ENCODE peak calls at places on chromosomes 12 and 14, in nine cellular contexts. H is hepatocyte, C is left ventricle myocardium inferior, P is esophagus squamous epithelium, F is brain microvascular endothelial cell, M is fibroblast of lung, L is thyroid gland, A is IMR-90, N is pancreas. O is an unnamed sample. For H3K27me3, the result is how much of the 10 kb centered on the place peaks cover.

GRCh38 chr12:124713436-124714082 is 146.1 kb upstream of the NCOR2 start:
- DNase-seq in F (peak), P (no peak), N (no peak), H (peak), A (peak), C (no peak), M (peak), L (peak), O (peak)

GRCh38 chr12:34106172-34106571 is 83.9 kb downstream of the ALG10 start:
- DNase-seq in A (no peak), C (no peak), P (no peak), L (no peak), H (no peak), N (no peak), M (no peak), F (no peak), O (no peak)

GRCh38 chr12:58528266-58528665 is 392.0 kb downstream of the LRIG3 start:
- DNase-seq in C (no peak), L (no peak), H (no peak), N (no peak), M (peak), A (no peak), P (no peak), F (no peak), O (no peak)

GRCh38 chr12:62103736-62104135 is 156.5 kb upstream of the USP15 start:
- DNase-seq in A (no peak), F (no peak), M (no peak), L (no peak), C (no peak), H (no peak), P (no peak), N (no peak), O (peak)

GRCh38 chr12:53700567-53700966 is 24.7 kb upstream of the ATP5MC2 start:
- DNase-seq in C (no peak), N (peak), M (peak), F (no peak), A (no peak), L (peak), P (no peak), H (no peak), O (no peak)

GRCh38 chr12:90036641-90037040 is 328.0 kb upstream of the ATP2B1 start:
- DNase-seq in P (no peak), F (no peak), N (no peak), L (no peak), H (no peak), A (peak), C (no peak), M (peak), O (peak)

GRCh38 chr12:15620726-15621125 is 168.5 kb downstream of the EPS8 start:
- DNase-seq in N (no peak), P (no peak), L (no peak), M (no peak), F (no peak), A (no peak), C (no peak), H (no peak), O (no peak)

GRCh38 chr14:90805662-90806548 is 10.3 kb downstream of the TTC7B start:
- DNase-seq in N (no peak), P (no peak), H (no peak), C (peak), M (peak), L (no peak), F (no peak), A (no peak), O (no peak)

GRCh38 chr14:84927096-84927910 is 602.6 kb upstream of the FLRT2 start:
- DNase-seq in F (no peak), A (no peak), N (no peak), H (no peak), L (no peak), P (no peak), M (peak), C (no peak), O (peak)

GRCh38 chr14:89264196-89264800 is 152.7 kb downstream of the FOXN3 start:
- DNase-seq in P (no peak), N (no peak), M (no peak), H (no peak), L (no peak), A (no peak), F (no peak), C (no peak), O (no peak)

GRCh38 chr12:130160711-130161231 is 1.5 kb upstream of the FZD10 start:
- DNase-seq in H (no peak), L (no peak), M (no peak), P (no peak), F (no peak), C (no peak), N (no peak), A (no peak), O (no peak)

GRCh38 chr12:101781834-101782543 is 42.7 kb upstream of the SYCP3 start:
- DNase-seq in C (no peak), N (no peak), F (peak), A (peak), P (no peak), M (peak), L (no peak), H (no peak), O (no peak)

GRCh38 chr12:27343255-27344000 is 10.8 kb downstream of the BMAL2 start:
- DNase-seq in L (no peak), M (peak), H (peak), N (no peak), P (no peak), C (no peak), A (peak), F (peak), O (peak)

GRCh38 chr12:102462386-102462785 is 18.0 kb downstream of the IGF1 start:
- DNase-seq in A (no peak), C (no peak), P (no peak), H (no peak), F (no peak), M (peak), L (no peak), N (no peak), O (no peak)

GRCh38 chr14:20812576-20812975 is 9.9 kb upstream of the RNASE1 start:
- DNase-seq in M (no peak), A (no peak), L (no peak), N (peak), H (no peak), P (no peak), F (no peak), C (no peak), O (no peak)

GRCh38 chr12:52499836-52500560 is 6.9 kb upstream of the KRT6A start:
- DNase-seq in M (peak), F (peak), C (no peak), H (no peak), P (no peak), N (no peak), A (peak), L (no peak), O (no peak)

GRCh38 chr14:72318648-72319047 is 386.4 kb downstream of the RGS6 start:
- DNase-seq in F (no peak), M (no peak), N (no peak), H (no peak), L (no peak), C (no peak), P (no peak), A (no peak), O (no peak)

GRCh38 chr14:100549834-100550625 is 37.2 kb downstream of the BEGAIN start:
- DNase-seq in N (no peak), H (no peak), P (no peak), C (no peak), L (no peak), F (no peak), M (no peak), A (no peak), O (no peak)

GRCh38 chr14:104879201-104879982 is 14.3 kb downstream of the CEP170B start:
- DNase-seq in M (no peak), A (no peak), H (no peak), N (peak), P (no peak), C (peak), F (no peak), L (no peak), O (no peak)

GRCh38 chr12:76670776-76671175 is 93.1 kb upstream of the ZDHHC17 start:
- DNase-seq in H (no peak), C (no peak), M (peak), F (peak), N (no peak), L (no peak), A (peak), P (no peak), O (peak)

GRCh38 chr12:18430425-18431048 is 169.2 kb downstream of the PIK3C2G start:
- DNase-seq in F (peak), M (peak), H (peak), P (no peak), N (no peak), L (peak), A (peak), C (peak), O (peak)

GRCh38 chr14:92552066-92552465 is 38.5 kb downstream of the RIN3 start:
- DNase-seq in F (no peak), M (no peak), L (no peak), P (no peak), A (no peak), N (no peak), C (no peak), H (no peak), O (no peak)

GRCh38 chr12:129614221-129614885 is 289.5 kb downstream of the TMEM132D start:
- DNase-seq in L (no peak), A (no peak), N (no peak), P (no peak), M (peak), C (no peak), F (peak), H (peak), O (no peak)

GRCh38 chr12:21323736-21324135 is 11.0 kb downstream of the SLCO1A2 start:
- DNase-seq in M (no peak), N (no peak), A (no peak), P (no peak), H (no peak), F (no peak), C (no peak), L (no peak), O (no peak)

GRCh38 chr12:119061208-119061796 is 80.0 kb downstream of the SRRM4 start:
- DNase-seq in M (peak), F (peak), C (peak), A (peak), N (peak), L (peak), H (peak), P (no peak), O (peak)

GRCh38 chr14:71610797-71611196 is 321.4 kb upstream of the RGS6 start:
- DNase-seq in N (no peak), M (no peak), F (no peak), A (no peak), H (no peak), L (peak), P (no peak), C (no peak), O (no peak)

GRCh38 chr14:71498151-71498734 is 434.0 kb upstream of the RGS6 start:
- DNase-seq in M (peak), L (no peak), P (no peak), F (no peak), H (no peak), N (no peak), A (peak), C (no peak), O (no peak)

GRCh38 chr12:38785376-38785775 is 120.0 kb downstream of the CPNE8 start:
- DNase-seq in C (no peak), H (no peak), L (no peak), N (no peak), P (no peak), M (no peak), F (no peak), A (no peak), O (no peak)

GRCh38 chr14:54653764-54654469 is 87.0 kb downstream of the SAMD4A start:
- DNase-seq in F (peak), N (no peak), L (peak), A (peak), M (peak), C (peak), P (no peak), H (peak), O (no peak)

GRCh38 chr14:88333036-88333435 is 10.0 kb upstream of the KCNK10 start:
- DNase-seq in P (no peak), L (no peak), A (no peak), H (no peak), N (no peak), M (no peak), F (no peak), C (no peak), O (no peak)

GRCh38 chr14:98953544-98954346 is 318.3 kb downstream of the BCL11B start:
- DNase-seq in F (no peak), M (peak), P (no peak), H (peak), C (no peak), L (peak), A (no peak), N (no peak), O (peak)

GRCh38 chr12:2163172-2163927 is 110.6 kb downstream of the CACNA1C start:
- DNase-seq in M (peak), L (peak), H (peak), P (no peak), F (peak), A (peak), N (no peak), C (peak), O (no peak)

GRCh38 chr12:92421042-92421441 is 275.4 kb upstream of the BTG1 start:
- DNase-seq in N (no peak), H (no peak), C (no peak), P (no peak), L (no peak), M (no peak), A (no peak), F (no peak), O (no peak)

GRCh38 chr12:20716037-20716436 is 20.9 kb downstream of the SLCO1C1 start:
- DNase-seq in L (no peak), P (no peak), C (no peak), M (no peak), H (peak), A (no peak), N (no peak), F (no peak), O (no peak)

GRCh38 chr12:27331299-27331926 is 1.2 kb upstream of the BMAL2 start:
- DNase-seq in H (peak), P (no peak), C (no peak), N (no peak), L (no peak), M (peak), F (peak), A (peak), O (peak)

GRCh38 chr14:23929822-23930294 is 23.7 kb upstream of the DHRS4 start:
- DNase-seq in M (peak), C (peak), P (no peak), L (peak), N (peak), H (peak), F (peak), A (peak), O (peak)

GRCh38 chr12:54795664-54796063 is 58.7 kb upstream of the MUCL1 start:
- DNase-seq in L (no peak), C (no peak), H (no peak), P (no peak), F (no peak), N (no peak), M (no peak), A (no peak), O (no peak)

DNA sequence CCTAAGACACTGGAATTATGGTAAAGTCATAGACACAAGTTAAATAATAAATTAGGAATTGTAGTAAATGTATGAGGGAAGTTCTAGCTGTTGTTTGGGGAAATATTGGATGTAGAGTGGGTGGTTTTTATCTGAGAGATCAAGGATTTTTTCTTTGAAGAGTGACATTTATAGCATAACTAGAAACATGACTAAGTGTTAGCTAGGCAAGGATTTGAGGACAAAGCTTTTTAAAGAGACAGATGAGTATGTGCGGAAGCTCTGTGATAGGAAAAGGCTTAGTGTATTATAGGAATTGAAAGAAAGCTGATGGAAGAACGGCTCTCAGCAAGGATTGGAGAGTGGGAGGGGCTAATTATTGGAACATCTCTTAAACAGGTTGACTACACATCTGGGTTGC is 24.5 kb downstream of the PDZRN4 start:
- DNase-seq in C (no peak), F (no peak), H (no peak), L (no peak), A (no peak), M (no peak), N (no peak), P (no peak), O (no peak)
- H3K4me3 ChIP-seq in C (no peak), F (no peak), H (no peak), L (no peak), A (no peak), M (no peak), N (no peak), P (no peak), O (no peak)

DNA sequence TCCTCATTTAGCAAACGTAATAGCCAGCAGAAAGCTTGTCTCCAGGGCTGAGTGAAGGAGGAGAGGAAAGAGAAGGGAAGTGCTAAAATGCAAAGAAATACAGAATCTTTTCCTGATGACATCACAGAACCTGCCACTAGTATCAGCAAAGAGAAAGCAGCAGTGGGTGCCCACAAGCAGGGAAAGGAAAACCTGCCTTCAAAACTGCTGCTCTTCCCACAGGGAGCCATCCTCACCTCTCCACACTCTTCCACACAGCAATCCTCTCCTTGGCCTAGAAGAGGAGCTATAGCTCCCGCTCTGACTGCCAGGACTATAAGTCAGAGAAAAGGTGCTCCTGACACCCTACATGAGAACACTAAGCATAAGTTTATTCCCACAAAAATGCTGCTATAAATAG is 11.3 kb downstream of the MED13L start:
- DNase-seq in P (no peak), M (peak), L (no peak), F (no peak), A (peak), C (no peak), N (no peak), H (peak), O (peak)
- TF ChIP-seq CTCF in P (no peak), M (no peak), L (no peak), F (peak), A (peak), C (no peak), N (no peak), H (peak), O (peak)

DNA sequence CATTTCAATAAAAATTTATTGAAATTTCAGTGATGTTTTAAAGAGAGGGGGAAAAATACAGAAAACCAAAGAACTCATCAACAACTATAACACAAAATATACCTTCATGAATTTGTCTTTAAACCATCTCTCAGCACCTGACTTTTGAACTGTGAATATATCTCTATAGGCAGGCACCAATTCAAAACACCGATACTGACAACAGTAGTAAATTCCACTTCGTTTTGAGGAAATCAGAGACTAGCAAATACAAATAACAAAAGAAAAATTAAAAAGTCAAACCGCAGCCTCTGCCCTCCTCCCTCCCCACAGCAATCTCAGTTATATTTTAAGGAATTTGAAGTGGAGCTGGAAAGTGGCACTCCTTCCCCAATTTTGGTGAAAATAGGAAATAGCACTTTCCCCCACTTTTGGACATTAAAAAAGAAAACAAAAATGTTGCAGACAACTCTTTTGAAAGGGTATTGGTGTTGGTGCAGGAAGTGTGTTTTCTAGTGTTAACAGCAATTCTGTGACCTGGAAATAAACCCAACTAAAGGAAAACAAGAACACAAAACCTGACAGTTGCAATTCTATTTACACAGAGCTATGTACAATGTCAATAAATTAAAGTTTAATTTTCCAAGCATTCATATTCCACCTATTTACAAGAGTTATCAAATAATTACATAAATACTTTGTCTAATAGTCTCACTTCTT is 13.6 kb downstream of the TBX3 start:
- DNase-seq in P (no peak), L (no peak), H (no peak), N (no peak), M (no peak), C (no peak), A (no peak), F (no peak), O (no peak)
- H3K27me3 ChIP-seq in P (under half), L (under half), H (under half), N (under half), M (under half), C (half or more), A (under half), F (under half), O (under half)

DNA sequence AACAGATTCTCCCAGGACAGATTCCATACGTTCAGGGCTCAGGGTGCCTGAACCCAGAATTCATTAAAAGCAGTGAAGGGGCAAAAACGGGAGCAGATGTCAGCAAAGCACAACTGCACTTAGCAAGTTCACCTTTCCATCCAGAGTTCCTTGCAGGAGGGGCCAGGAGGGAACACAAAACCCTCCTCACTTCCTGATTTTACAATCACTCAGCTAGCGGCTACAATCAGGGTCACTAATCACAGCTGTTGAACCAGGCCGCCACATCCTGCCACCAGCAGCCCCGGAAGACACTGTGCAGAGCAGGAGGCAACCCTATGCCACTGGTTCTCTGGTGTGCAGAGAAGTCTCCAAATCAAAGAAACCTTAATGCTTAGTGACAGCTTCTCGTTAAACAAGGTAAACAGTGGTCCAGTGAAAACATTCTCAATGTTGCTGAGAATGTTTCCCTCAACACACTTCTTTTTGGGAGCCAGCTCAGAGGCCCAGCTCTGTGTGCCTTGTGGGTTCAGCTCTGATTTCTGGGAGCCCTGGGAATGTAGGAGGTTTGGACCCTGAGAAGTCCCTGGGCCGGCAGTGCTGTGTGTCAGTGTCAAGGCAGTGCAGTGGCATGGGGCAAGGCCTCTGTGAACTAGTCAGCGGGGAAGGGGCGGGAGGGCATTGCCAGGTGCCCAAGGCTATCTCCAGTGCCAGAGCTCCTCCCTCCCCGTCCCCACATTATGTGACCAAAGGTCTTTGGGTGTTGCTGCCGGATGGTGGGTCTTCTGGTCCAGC is 54.5 kb downstream of the VCPKMT start:
- DNase-seq in A (peak), H (peak), C (no peak), N (no peak), P (peak), M (peak), F (no peak), L (no peak), O (peak)
- H3K4me3 ChIP-seq in A (no peak), H (no peak), C (no peak), N (no peak), P (no peak), M (no peak), F (no peak), L (no peak), O (no peak)

GRCh38 chr12:94123127-94123526 is 25.2 kb upstream of the PLXNC1 start:
- DNase-seq in N (no peak), A (no peak), C (no peak), M (no peak), H (no peak), L (no peak), F (no peak), P (no peak), O (no peak)
- TF ChIP-seq CTCF in N (no peak), A (no peak), C (no peak), M (no peak), H (no peak), L (no peak), F (no peak), P (no peak), O (no peak)

O was measured in bronchial epithelial cell.